ENCODE peak calls at places on chromosomes 7 and 10, in ten cellular contexts. Q is CD8-positive, alpha-beta T cell; C is bronchial epithelial cell; V is A549; N is heart left ventricle; J is colonic mucosa; S is adrenal gland; X is cardiac muscle cell; T is AG10803; K is mammary epithelial cell. U is an unnamed sample.

GRCh38 chr10:113958631-113959382 is 84.9 kb upstream of the ADRB1 start:
- DNase-seq in Q (no peak), C (peak; percentile 86), V (peak; percentile 90), N (no peak), J (peak; percentile 76), S (peak; percentile 26), X (no peak), T (peak; percentile 92), K (peak; percentile 86), U (peak; percentile 75)

GRCh38 chr7:2936301-2936700 is 92.2 kb upstream of the GNA12 start:
- DNase-seq in Q (no peak), C (no peak), V (no peak), N (no peak), J (no peak), S (no peak), X (no peak), T (no peak), K (no peak), U (no peak)

GRCh38 chr7:153443031-153443430 is 609.2 kb upstream of the DPP6 start:
- DNase-seq in Q (no peak), C (no peak), V (no peak), N (no peak), J (no peak), S (no peak), X (no peak), T (no peak), K (no peak), U (no peak)

GRCh38 chr7:13742126-13742525 is 247.3 kb downstream of the ETV1 start:
- DNase-seq in Q (no peak), C (no peak), V (no peak), N (peak; percentile 18), J (no peak), S (no peak), X (peak; percentile 64), T (peak; percentile 92), K (peak; percentile 44), U (no peak)

GRCh38 chr10:124290095-124290795 is 128.5 kb downstream of the OAT start:
- DNase-seq in Q (no peak), C (no peak), V (no peak), N (peak; percentile 47), J (peak; percentile 27), S (peak; percentile 56), X (no peak), T (peak; percentile 6), K (no peak), U (peak; percentile 52)

GRCh38 chr10:71268751-71269150 is 50.3 kb upstream of the SLC29A3 start:
- DNase-seq in Q (no peak), C (no peak), V (no peak), N (peak; percentile 81), J (no peak), S (peak; percentile 71), X (no peak), T (peak; percentile 72), K (no peak), U (no peak)

GRCh38 chr10:287814-288213 is 152.6 kb downstream of the ZMYND11 start:
- DNase-seq in Q (no peak), C (no peak), V (no peak), N (no peak), J (no peak), S (no peak), X (no peak), T (no peak), K (no peak), U (peak; percentile 12)

GRCh38 chr10:63819753-63820347 is 298.6 kb downstream of the REEP3 start:
- DNase-seq in Q (no peak), C (peak; percentile 58), V (peak; percentile 65), N (peak; percentile 78), J (peak; percentile 59), S (peak; percentile 81), X (peak; percentile 80), T (peak; percentile 78), K (peak; percentile 36), U (peak; percentile 74)

DNA sequence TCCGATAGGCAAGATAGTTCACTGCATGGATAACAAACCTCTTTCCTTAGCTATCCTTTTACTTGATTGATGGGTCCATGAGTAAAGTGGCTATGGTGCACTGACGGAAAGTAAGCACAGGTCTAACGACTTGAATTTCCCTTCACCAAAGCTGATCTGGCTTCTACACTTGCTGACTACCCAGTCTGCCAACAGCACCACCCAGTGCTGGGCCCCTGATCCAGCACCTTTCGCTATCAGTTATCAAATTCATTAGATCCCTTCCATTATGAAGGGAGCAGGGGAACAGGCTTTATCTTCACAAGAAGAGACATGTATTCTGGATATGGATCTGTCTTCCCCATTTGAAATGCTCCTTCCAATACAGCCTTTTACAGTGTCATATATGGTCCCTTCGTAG is 855.9 kb downstream of the GRID1 start:
- DNase-seq in Q (no peak), C (no peak), V (no peak), N (no peak), J (no peak), S (no peak), X (no peak), T (no peak), K (no peak), U (no peak)
- TF ChIP-seq CTCF in Q (no peak), C (peak; percentile 8), V (no peak), N (peak; percentile 35), J (no peak), S (no peak), X (no peak), T (no peak), K (no peak), U (no peak)

GRCh38 chr10:117226813-117227451 is 14.0 kb upstream of the SLC18A2 start:
- DNase-seq in Q (no peak), C (peak; percentile 41), V (peak; percentile 61), N (no peak), J (peak; percentile 43), S (peak; percentile 42), X (peak; percentile 70), T (peak; percentile 35), K (peak; percentile 38), U (peak; percentile 64)
- TF ChIP-seq CTCF in Q (no peak), C (peak; percentile 72), V (peak; percentile 50), N (peak; percentile 12), J (peak; percentile 57), S (peak; percentile 53), X (peak; percentile 63), T (peak; percentile 68), K (peak; percentile 70), U (peak; percentile 38)

GRCh38 chr7:74183653-74184450 is 9.7 kb downstream of the EIF4H start:
- DNase-seq in Q (no peak), C (no peak), V (peak; percentile 55), N (no peak), J (peak; percentile 40), S (no peak), X (no peak), T (no peak), K (no peak), U (peak; percentile 46)
- TF ChIP-seq CTCF in Q (no peak), C (peak; percentile 35), V (peak; percentile 52), N (peak; percentile 35), J (peak; percentile 17), S (no peak), X (peak; percentile 35), T (peak; percentile 13), K (peak; percentile 55), U (peak; percentile 20)

GRCh38 chr10:14008648-14009072 is 322.1 kb downstream of the FRMD4A start:
- DNase-seq in Q (no peak), C (no peak), V (no peak), N (no peak), J (no peak), S (no peak), X (no peak), T (peak; percentile 37), K (no peak), U (no peak)
- TF ChIP-seq CTCF in Q (no peak), C (no peak), V (no peak), N (no peak), J (no peak), S (no peak), X (no peak), T (no peak), K (no peak), U (no peak)

GRCh38 chr10:109430844-109431243 is 492.5 kb downstream of the XPNPEP1 start:
- DNase-seq in Q (no peak), C (no peak), V (no peak), N (no peak), J (no peak), S (no peak), X (no peak), T (no peak), K (no peak), U (no peak)

GRCh38 chr10:109426987-109427386 is 496.3 kb downstream of the XPNPEP1 start:
- DNase-seq in Q (no peak), C (no peak), V (no peak), N (no peak), J (no peak), S (no peak), X (no peak), T (no peak), K (no peak), U (no peak)

GRCh38 chr10:109428775-109429480 is 494.4 kb downstream of the XPNPEP1 start:
- DNase-seq in Q (no peak), C (no peak), V (no peak), N (no peak), J (no peak), S (no peak), X (no peak), T (no peak), K (no peak), U (no peak)

GRCh38 chr10:109429956-109430760 is 493.2 kb downstream of the XPNPEP1 start:
- DNase-seq in Q (no peak), C (peak; percentile 12), V (no peak), N (no peak), J (no peak), S (no peak), X (no peak), T (peak; percentile 73), K (peak; percentile 2), U (peak; percentile 15)

GRCh38 chr10:109427421-109427820 is 495.9 kb downstream of the XPNPEP1 start:
- DNase-seq in Q (no peak), C (no peak), V (no peak), N (no peak), J (no peak), S (no peak), X (no peak), T (peak; percentile 29), K (peak; percentile 2), U (no peak)
- TF ChIP-seq CTCF in Q (no peak), C (no peak), V (no peak), N (no peak), J (no peak), S (no peak), X (no peak), T (peak; percentile 47), K (no peak), U (no peak)